ENCODE peak calls at places on chromosomes 2 and 18, in six cellular contexts. F is H9, L is trophoblast cell, R is mesenchymal stem cell, C is neuronal stem cell, I is H1. Y is an unnamed sample.

GRCh38 chr2:120778244-120778643 is 42.6 kb downstream of the GLI2 start:
- DNase-seq in C (no peak), F (no peak), R (peak), L (no peak), I (no peak), Y (peak)

GRCh38 chr2:148876190-148876588 is 1.2 kb downstream of the KIF5C start:
- DNase-seq in R (no peak), L (no peak), C (peak), I (no peak), F (peak), Y (no peak)

GRCh38 chr2:174722942-174723598 is 41.2 kb downstream of the CHRNA1 start:
- DNase-seq in F (no peak), I (no peak), C (no peak), L (no peak), R (no peak), Y (no peak)

GRCh38 chr18:58670561-58671121 is 624 bp upstream of the MALT1 start:
- DNase-seq in I (no peak), F (no peak), R (no peak), L (peak), C (no peak), Y (peak)

GRCh38 chr2:219125225-219125885 is 35.3 kb downstream of the NHEJ1 start:
- DNase-seq in C (no peak), F (no peak), L (peak), R (peak), I (no peak), Y (peak)

GRCh38 chr2:3625186-3625585 is 30.3 kb downstream of the COLEC11 start:
- DNase-seq in F (no peak), I (no peak), R (no peak), C (no peak), L (no peak), Y (no peak)

GRCh38 chr2:75698928-75699327 is 11.8 kb downstream of the GCFC2 start:
- DNase-seq in R (peak), C (no peak), L (peak), I (no peak), F (no peak), Y (peak)

GRCh38 chr2:215536476-215536875 is 100.6 kb upstream of the FN1 start:
- DNase-seq in R (peak), I (no peak), L (peak), C (no peak), F (no peak), Y (peak)

GRCh38 chr2:196137271-196137670 is 34.1 kb downstream of the STK17B start:
- DNase-seq in I (no peak), C (no peak), L (no peak), R (no peak), F (no peak), Y (peak)

GRCh38 chr2:73295751-73296400 is 2.5 kb upstream of the EGR4 start:
- DNase-seq in I (no peak), R (no peak), F (no peak), L (no peak), C (no peak), Y (no peak)
- H3K14ac ChIP-seq in I (no peak), R (no peak), F (no peak), L (no peak), C (peak), Y (no peak)

GRCh38 chr2:98294711-98295110 is 51.5 kb upstream of the CNGA3 start:
- DNase-seq in I (no peak), R (no peak), L (no peak), C (no peak), F (no peak), Y (no peak)

GRCh38 chr2:98295721-98296414 is 50.4 kb upstream of the CNGA3 start:
- DNase-seq in F (no peak), L (peak), I (no peak), C (no peak), R (no peak), Y (no peak)

GRCh38 chr2:98295275-98295674 is 51.0 kb upstream of the CNGA3 start:
- DNase-seq in I (no peak), C (no peak), F (no peak), L (peak), R (no peak), Y (no peak)

GRCh38 chr2:98293003-98293402 is 53.3 kb upstream of the CNGA3 start:
- DNase-seq in F (no peak), R (no peak), I (no peak), C (no peak), L (no peak), Y (no peak)

DNA sequence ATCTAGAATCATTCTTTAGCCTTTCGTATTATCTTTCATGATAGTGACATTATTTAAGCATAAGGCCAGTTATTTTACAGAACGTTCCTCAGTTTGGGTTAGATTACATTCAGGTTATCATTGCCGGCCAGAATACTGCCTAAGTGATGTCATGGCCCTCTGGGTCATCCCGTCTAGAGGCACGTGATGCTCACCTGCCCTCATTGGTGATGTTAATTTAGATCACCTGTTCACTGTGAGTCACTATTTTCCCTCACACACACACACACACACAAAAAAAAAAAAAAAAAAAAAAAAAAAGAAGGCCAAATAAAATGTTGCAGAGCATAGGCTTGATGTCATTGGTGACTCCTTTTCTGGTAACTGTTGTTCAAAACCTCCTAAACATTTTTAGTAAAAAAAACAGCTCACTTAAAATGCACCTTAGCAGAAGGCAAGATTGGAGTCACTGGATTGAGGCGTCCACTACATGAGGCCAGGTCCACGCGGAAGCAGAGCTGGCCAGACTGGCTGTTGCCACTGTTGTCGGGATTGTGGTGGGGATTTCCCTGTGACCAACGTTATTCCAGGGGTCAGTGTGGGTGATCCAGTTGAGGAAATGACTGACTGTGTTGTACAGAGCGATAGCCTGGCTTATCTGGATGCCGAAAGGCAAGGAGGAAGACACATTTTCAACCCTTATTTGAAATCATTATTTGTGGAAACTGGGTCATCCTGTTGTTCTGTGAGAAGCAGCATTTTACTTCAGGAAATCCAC is 52.1 kb upstream of the CNGA3 start:
- DNase-seq in C (no peak), I (no peak), R (no peak), L (peak), F (no peak), Y (no peak)
- H3K14ac ChIP-seq in C (no peak), I (no peak), R (no peak), L (no peak), F (no peak), Y (no peak)

DNA sequence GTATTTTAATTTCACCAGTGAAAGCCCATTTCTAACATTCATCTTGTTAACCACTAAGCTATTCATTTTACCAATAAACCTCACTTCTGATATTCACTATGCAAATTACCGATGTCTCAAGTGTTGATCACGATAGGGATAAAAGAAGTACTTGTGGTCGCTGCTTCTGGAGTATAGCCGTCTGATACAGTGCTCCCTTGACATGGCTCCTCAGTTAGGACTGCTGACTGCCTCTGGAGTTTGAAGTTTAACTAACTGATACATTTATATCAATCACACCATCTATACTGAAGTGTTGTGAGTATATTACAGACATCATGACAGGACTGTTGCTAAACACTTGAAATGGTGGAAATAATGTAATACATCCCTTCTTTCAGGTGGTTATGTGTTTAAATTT is 95.6 kb downstream of the EHBP1 start:
- DNase-seq in C (no peak), F (no peak), I (no peak), R (no peak), L (no peak), Y (no peak)
- H3K14ac ChIP-seq in C (no peak), F (no peak), I (no peak), R (no peak), L (no peak), Y (no peak)

GRCh38 chr2:123258864-123259263 is 766.2 kb upstream of the CNTNAP5 start:
- DNase-seq in L (no peak), I (no peak), F (no peak), C (no peak), R (no peak), Y (no peak)

GRCh38 chr2:123262856-123263255 is 762.2 kb upstream of the CNTNAP5 start:
- DNase-seq in I (no peak), R (no peak), L (no peak), C (no peak), F (no peak), Y (no peak)
- H3K14ac ChIP-seq in I (no peak), R (no peak), L (no peak), C (no peak), F (no peak), Y (no peak)

GRCh38 chr2:143015681-143016080 is 113.5 kb upstream of the ARHGAP15 start:
- DNase-seq in L (no peak), F (no peak), I (no peak), R (peak), C (no peak), Y (peak)
- H3K14ac ChIP-seq in L (no peak), F (no peak), I (no peak), R (no peak), C (no peak), Y (no peak)

Y was measured in IMR-90.